ENCODE peak calls at places on chromosomes 16 and 17, in five cellular contexts. M is nephron progenitor cell; B is activated naive CD4-positive, alpha-beta T cell; Z is activated T-cell treated with anti-CD3 and anti-CD28 coated beads, Interleukin-2, amount 50 U/mL, for 72 hours; Y is A549. G is an unnamed sample.

GRCh38 chr17:1486802-1487695 is 5.4 kb downstream of the MYO1C start:
- DNase-seq in M (peak), B (peak), Z (peak), Y (peak), G (no peak)

GRCh38 chr16:86634290-86634689 is 55.9 kb downstream of the FOXL1 start:
- DNase-seq in M (no peak), B (no peak), Z (no peak), Y (no peak), G (no peak)

GRCh38 chr17:45923511-45924268 is 29.3 kb downstream of the MAPT start:
- DNase-seq in M (no peak), B (no peak), Z (no peak), Y (no peak), G (no peak)

GRCh38 chr17:19768046-19768782 is 20.1 kb upstream of the ALDH3A1 start:
- DNase-seq in M (no peak), B (no peak), Z (peak), Y (no peak), G (no peak)

GRCh38 chr16:22297871-22298733 is 893 bp downstream of the POLR3E start:
- DNase-seq in M (peak), B (peak), Z (peak), Y (peak), G (peak)

GRCh38 chr17:29782917-29783316 is 147.1 kb downstream of the SSH2 start:
- DNase-seq in M (no peak), B (no peak), Z (no peak), Y (no peak), G (no peak)

GRCh38 chr16:59478806-59479205 is 744.7 kb upstream of the GOT2 start:
- DNase-seq in M (no peak), B (no peak), Z (no peak), Y (no peak), G (no peak)

GRCh38 chr17:75151893-75152292 is 2.4 kb downstream of the JPT1 start:
- DNase-seq in M (no peak), B (no peak), Z (no peak), Y (no peak), G (no peak)

GRCh38 chr17:16477666-16478065 is 14.3 kb downstream of the LRRC75A start:
- DNase-seq in M (no peak), B (no peak), Z (no peak), Y (no peak), G (no peak)

GRCh38 chr16:10039220-10040096 is 142.8 kb downstream of the GRIN2A start:
- DNase-seq in M (peak), B (no peak), Z (no peak), Y (peak), G (no peak)

GRCh38 chr17:32546031-32546444 is 59.2 kb downstream of the CDK5R1 start:
- DNase-seq in M (peak), B (no peak), Z (no peak), Y (no peak), G (no peak)

GRCh38 chr17:37791434-37791833 is 46.6 kb upstream of the HNF1B start:
- DNase-seq in M (no peak), B (no peak), Z (peak), Y (peak), G (no peak)

GRCh38 chr16:56189990-56190902 is 1.0 kb upstream of the GNAO1 start:
- DNase-seq in M (no peak), B (no peak), Z (no peak), Y (no peak), G (no peak)

GRCh38 chr17:18267927-18268711 is 7.7 kb downstream of the MIEF2 start:
- DNase-seq in M (peak), B (no peak), Z (no peak), Y (no peak), G (no peak)

GRCh38 chr17:79366988-79367571 is 243.8 kb downstream of the RBFOX3 start:
- DNase-seq in M (no peak), B (no peak), Z (no peak), Y (no peak), G (no peak)

GRCh38 chr17:77110006-77110374 is 30.8 kb upstream of the SEC14L1 start:
- DNase-seq in M (no peak), B (no peak), Z (no peak), Y (no peak), G (no peak)

GRCh38 chr17:76239538-76240274 is 587 bp downstream of the RNF157 start:
- DNase-seq in M (peak), B (no peak), Z (no peak), Y (no peak), G (no peak)

GRCh38 chr16:26645629-26646028 is 421.1 kb upstream of the C16orf82 start:
- DNase-seq in M (peak), B (no peak), Z (peak), Y (peak), G (no peak)

GRCh38 chr17:69335018-69335417 is 8.1 kb upstream of the ABCA5 start:
- DNase-seq in M (no peak), B (no peak), Z (no peak), Y (peak), G (no peak)

GRCh38 chr16:15952265-15952711 is 2.9 kb downstream of the ABCC1 start:
- DNase-seq in M (no peak), B (no peak), Z (no peak), Y (no peak), G (no peak)

GRCh38 chr16:50282010-50282538 is 15.7 kb downstream of the ADCY7 start:
- DNase-seq in M (no peak), B (no peak), Z (peak), Y (no peak), G (no peak)

GRCh38 chr17:35286120-35286781 is 43.4 kb downstream of the SLFN5 start:
- DNase-seq in M (no peak), B (no peak), Z (peak), Y (no peak), G (no peak)

GRCh38 chr17:2378905-2379304 is 22.0 kb downstream of the MNT start:
- DNase-seq in M (no peak), B (no peak), Z (no peak), Y (no peak), G (no peak)

GRCh38 chr16:55510185-55510805 is 1.4 kb downstream of the LPCAT2 start:
- DNase-seq in M (no peak), B (no peak), Z (no peak), Y (no peak), G (no peak)

GRCh38 chr17:6995500-6996255 is at the start of gene ALOX12:
- DNase-seq in M (peak), B (no peak), Z (no peak), Y (no peak), G (no peak)

GRCh38 chr17:17505610-17506171 is 9.5 kb upstream of the RASD1 start:
- DNase-seq in M (no peak), B (no peak), Z (no peak), Y (no peak), G (no peak)